ENCODE peak calls at places on chromosome 13, in four cellular contexts. W is uterus, N is germinal center, M is hippocampal formation. E is an unnamed sample.
A peak's percentile ranks its signal among the peaks of the same experiment; 100 is the strongest.

GRCh38 chr13:65330691-65331090 is 1899.4 kb downstream of the PCDH9 start:
- DNase-seq in N (no peak), M (no peak), W (no peak), E (no peak)

GRCh38 chr13:100600915-100601314 is 12.3 kb upstream of the GGACT start:
- DNase-seq in W (no peak), N (no peak), M (no peak), E (no peak)

GRCh38 chr13:43303040-43303729 is 279.8 kb downstream of the DNAJC15 start:
- DNase-seq in N (no peak), M (peak; percentile 61), W (peak; percentile 24), E (peak; percentile 71)

GRCh38 chr13:29619995-29620394 is 24.5 kb upstream of the SLC7A1 start:
- DNase-seq in M (no peak), N (no peak), W (no peak), E (no peak)

GRCh38 chr13:59701261-59701660 is 462.5 kb downstream of the DIAPH3 start:
- DNase-seq in M (no peak), N (no peak), W (no peak), E (no peak)

GRCh38 chr13:51212808-51213728 is 9.1 kb upstream of the FAM124A start:
- DNase-seq in M (no peak), N (no peak), W (no peak), E (no peak)

GRCh38 chr13:68176486-68176885 is 946.4 kb upstream of the PCDH9 start:
- DNase-seq in M (no peak), N (no peak), W (no peak), E (no peak)

GRCh38 chr13:47503468-47503867 is 497.6 kb downstream of the SUCLA2 start:
- DNase-seq in N (no peak), M (no peak), W (no peak), E (no peak)

GRCh38 chr13:75050419-75051066 is 431.4 kb downstream of the TBC1D4 start:
- DNase-seq in M (no peak), N (no peak), W (no peak), E (no peak)

GRCh38 chr13:21657538-21657937 is 13.3 kb upstream of the FGF9 start:
- DNase-seq in W (no peak), N (no peak), M (no peak), E (no peak)

E was measured in left cardiac atrium.